ENCODE peak calls at places on chromosomes 6 and 20, in seven cellular contexts. J is ureter; N is H54; C is AG09309; T is fibroblast of the aortic adventitia; S is hepatocyte; W is T-helper 2 cell treated with Interferon-gamma antibody and Interleukin-4, amounts not matched to agents 5 μg/mL and 100 μg/mL, for 36 hours. K is an unnamed sample.

GRCh38 chr6:12137480-12137879 is 125.4 kb downstream of the HIVEP1 start:
- DNase-seq in N (no peak), S (peak; percentile 33), C (peak; percentile 62), W (no peak), J (no peak), T (peak; percentile 90), K (no peak)

GRCh38 chr6:32973144-32973854 is 4.9 kb downstream of the BRD2 start:
- DNase-seq in W (peak; percentile 47), J (no peak), N (no peak), C (no peak), S (peak; percentile 72), T (peak; percentile 45), K (peak; percentile 57)

GRCh38 chr20:33825340-33826269 is 14.5 kb downstream of the CHMP4B start:
- DNase-seq in N (no peak), T (no peak), J (no peak), W (no peak), S (peak; percentile 52), C (no peak), K (peak; percentile 32)

GRCh38 chr6:22399693-22400092 is 102.9 kb upstream of the PRL start:
- DNase-seq in C (no peak), W (no peak), J (no peak), T (no peak), N (no peak), S (peak; percentile 61), K (peak; percentile 10)

GRCh38 chr6:78947529-78947928 is 80.2 kb downstream of the IRAK1BP1 start:
- DNase-seq in J (no peak), T (no peak), N (no peak), S (no peak), W (no peak), C (no peak), K (no peak)

GRCh38 chr6:53530346-53530745 is 14.6 kb downstream of the GCLC start:
- DNase-seq in S (peak; percentile 19), T (peak; percentile 33), C (no peak), N (no peak), J (no peak), W (no peak), K (peak; percentile 94)

GRCh38 chr6:158174514-158174913 is 6.4 kb downstream of the GTF2H5 start:
- DNase-seq in J (no peak), N (no peak), T (peak; percentile 99), C (peak; percentile 93), S (no peak), W (no peak), K (no peak)

GRCh38 chr6:157246048-157246630 is 77.2 kb downstream of the TMEM242 start:
- DNase-seq in J (no peak), S (no peak), C (peak; percentile 64), W (no peak), N (no peak), T (peak; percentile 69), K (no peak)

K was measured in mesendoderm.